ENCODE peak calls at places on chromosomes 1 and 21, in eight cellular contexts. F is AG04449; O is stimulated activated effector memory CD8-positive, alpha-beta T cell treated with anti-CD3 and anti-CD28 coated beads, Interleukin-12 subunit alpha, Interleukin-12 subunit beta, amount 100 ng/mL, for 72 hours; U is upper lobe of left lung; K is HS-27A; I is stimulated activated naive CD8-positive, alpha-beta T cell treated with anti-CD3 and anti-CD28 coated beads, Interleukin-15, Interleukin-2, amounts not matched to agents 100 U/mL and 50 U/mL, for 24 hours; M is AG10803; G is activated naive CD4-positive, alpha-beta T cell treated with anti-CD3 and anti-CD28 coated beads, Interleukin-2, amount 50 U/mL, for 16 hours. H is an unnamed sample.

GRCh38 chr1:210776722-210777121 is 357.2 kb downstream of the KCNH1 start:
- DNase-seq in U (no peak), M (no peak), G (no peak), I (no peak), K (no peak), O (no peak), F (no peak), H (no peak)

GRCh38 chr1:24535021-24535424 is 20.9 kb upstream of the NCMAP start:
- DNase-seq in I (peak; percentile 80), F (no peak), K (no peak), U (peak; percentile 23), M (no peak), G (peak; percentile 69), O (peak; percentile 48), H (no peak)

GRCh38 chr1:198918920-198919319 is 280.1 kb downstream of the PTPRC start:
- DNase-seq in M (no peak), K (no peak), G (no peak), U (no peak), I (no peak), O (no peak), F (no peak), H (no peak)

GRCh38 chr1:227234998-227235405 is 83.3 kb downstream of the CDC42BPA start:
- DNase-seq in F (peak; percentile 5), U (no peak), O (no peak), G (no peak), M (peak; percentile 64), I (no peak), K (peak; percentile 42), H (peak; percentile 4)

GRCh38 chr1:6168947-6169586 is 11.1 kb downstream of the CHD5 start:
- DNase-seq in I (no peak), O (no peak), G (no peak), U (no peak), F (no peak), M (no peak), K (no peak), H (no peak)

GRCh38 chr1:44377925-44378784 is 23.1 kb upstream of the ERI3 start:
- DNase-seq in F (no peak), I (peak; percentile 61), M (peak; percentile 48), G (peak; percentile 43), U (peak; percentile 40), K (no peak), O (peak; percentile 24), H (no peak)

GRCh38 chr1:70509996-70510876 is 99.2 kb downstream of the CTH start:
- DNase-seq in K (no peak), U (no peak), I (no peak), F (peak; percentile 94), G (no peak), O (no peak), M (peak; percentile 99), H (peak; percentile 95)

GRCh38 chr1:2587860-2588571 is 1.4 kb downstream of the PRXL2B start:
- DNase-seq in U (no peak), I (no peak), O (no peak), G (no peak), F (no peak), K (no peak), M (no peak), H (no peak)

GRCh38 chr1:209229494-209230059 is 353.9 kb upstream of the CAMK1G start:
- DNase-seq in O (no peak), I (no peak), G (no peak), U (no peak), F (no peak), M (no peak), K (no peak), H (no peak)

GRCh38 chr1:66692681-66693080 is 59.6 kb upstream of the DYNLT5 start:
- DNase-seq in O (no peak), I (no peak), F (no peak), M (no peak), U (no peak), K (no peak), G (no peak), H (no peak)

GRCh38 chr1:147751346-147751745 is 9.1 kb downstream of the GJA5 start:
- DNase-seq in O (no peak), G (no peak), U (no peak), M (no peak), F (no peak), K (no peak), I (no peak), H (no peak)

GRCh38 chr1:191152776-191153175 is 675.1 kb upstream of the BRINP3 start:
- DNase-seq in M (no peak), I (no peak), F (no peak), G (no peak), K (no peak), O (no peak), U (no peak), H (no peak)

GRCh38 chr1:31505884-31506497 is 70.3 kb upstream of the TINAGL1 start:
- DNase-seq in G (no peak), O (no peak), M (peak; percentile 87), F (peak; percentile 42), I (peak; percentile 33), K (peak; percentile 60), U (no peak), H (peak; percentile 43)

GRCh38 chr1:116861137-116861536 is 48.6 kb upstream of the PTGFRN start:
- DNase-seq in F (no peak), G (no peak), K (no peak), O (no peak), I (no peak), M (no peak), U (no peak), H (no peak)

GRCh38 chr21:29221259-29221744 is 77.4 kb upstream of the BACH1 start:
- DNase-seq in F (peak; percentile 98), G (no peak), I (no peak), M (peak; percentile 26), O (no peak), K (peak; percentile 98), U (no peak), H (no peak)

GRCh38 chr1:5598824-5599395 is 393.3 kb downstream of the NPHP4 start:
- DNase-seq in M (no peak), F (no peak), K (no peak), O (no peak), I (no peak), G (no peak), U (no peak), H (no peak)

GRCh38 chr1:14242145-14242544 is 356.3 kb upstream of the KAZN start:
- DNase-seq in M (no peak), F (no peak), O (no peak), I (no peak), K (no peak), U (no peak), G (no peak), H (no peak)

GRCh38 chr1:107141491-107142369 is 891 bp downstream of the NTNG1 start:
- DNase-seq in F (no peak), G (peak; percentile 22), O (no peak), M (peak; percentile 67), K (no peak), U (no peak), I (peak; percentile 16), H (peak; percentile 32)

GRCh38 chr1:213051127-213051880 is at the start of gene RPS6KC1:
- DNase-seq in I (peak; percentile 88), K (peak; percentile 51), U (peak; percentile 89), F (no peak), G (peak; percentile 87), M (peak; percentile 78), O (peak; percentile 67), H (no peak)

GRCh38 chr1:2583331-2583791 is 3.2 kb upstream of the PRXL2B start:
- DNase-seq in G (no peak), K (no peak), M (no peak), F (no peak), I (peak; percentile 34), U (no peak), O (no peak), H (no peak)

GRCh38 chr1:23618586-23619083 is 59.3 kb upstream of the ID3 start:
- DNase-seq in K (no peak), F (no peak), U (no peak), G (no peak), O (no peak), M (no peak), I (no peak), H (no peak)

GRCh38 chr1:112672009-112672408 is 2.5 kb upstream of the MOV10 start:
- DNase-seq in U (no peak), M (peak; percentile 17), G (no peak), O (no peak), I (no peak), K (no peak), F (no peak), H (no peak)

GRCh38 chr1:169487153-169487552 is 1.4 kb upstream of the SLC19A2 start:
- DNase-seq in O (no peak), G (no peak), K (no peak), M (no peak), F (no peak), I (no peak), U (no peak), H (no peak)

GRCh38 chr21:28215214-28215954 is 777.3 kb downstream of the LTN1 start:
- DNase-seq in K (no peak), U (no peak), O (no peak), M (peak; percentile 65), G (no peak), I (no peak), F (peak; percentile 26), H (peak; percentile 47)

GRCh38 chr1:153568367-153569099 is 2.9 kb upstream of the S100A2 start:
- DNase-seq in U (peak; percentile 95), O (peak; percentile 86), G (peak; percentile 76), I (peak; percentile 89), F (no peak), K (peak; percentile 73), M (peak; percentile 81), H (no peak)

GRCh38 chr21:44304846-44305245 is 5.0 kb downstream of the PFKL start:
- DNase-seq in F (no peak), I (peak; percentile 52), K (peak; percentile 9), M (peak; percentile 37), O (no peak), G (peak; percentile 57), U (no peak), H (no peak)

GRCh38 chr1:180981596-180982387 is 40.9 kb downstream of the STX6 start:
- DNase-seq in G (no peak), M (no peak), U (peak; percentile 85), I (peak; percentile 55), O (no peak), K (no peak), F (no peak), H (no peak)